ENCODE peak calls at places on chromosome 21, in nine cellular contexts. S is adrenal gland, U is uterus, A is gastrocnemius medialis, D is esophagus squamous epithelium, Y is heart left ventricle, M is prostate gland, N is transverse colon, K is HCT116. P is an unnamed sample.

GRCh38 chr21:41752231-41752681 is 14.6 kb downstream of the RIPK4 start:
- DNase-seq in S (no peak), U (no peak), A (no peak), D (no peak), Y (no peak), M (no peak), N (no peak), K (no peak), P (no peak)

GRCh38 chr21:28671549-28672195 is 321.0 kb downstream of the LTN1 start:
- DNase-seq in S (no peak), U (no peak), A (no peak), D (no peak), Y (no peak), M (no peak), N (no peak), K (no peak), P (no peak)

GRCh38 chr21:34367320-34367935 is 3.6 kb downstream of the KCNE2 start:
- DNase-seq in S (peak), U (no peak), A (no peak), D (no peak), Y (no peak), M (peak), N (peak), K (peak), P (no peak)

GRCh38 chr21:38289697-38290096 is 32.9 kb downstream of the KCNJ15 start:
- DNase-seq in S (no peak), U (no peak), A (no peak), D (no peak), Y (peak), M (no peak), N (peak), K (no peak), P (no peak)

GRCh38 chr21:46667735-46668380 is 32.4 kb downstream of the PRMT2 start:
- DNase-seq in S (no peak), U (no peak), A (no peak), D (no peak), Y (no peak), M (no peak), N (no peak), K (no peak), P (no peak)

GRCh38 chr21:34179204-34179935 is 106.0 kb downstream of the MRPS6 start:
- DNase-seq in S (no peak), U (no peak), A (no peak), D (no peak), Y (no peak), M (no peak), N (no peak), K (no peak), P (no peak)

GRCh38 chr21:46515109-46515508 is 56.4 kb downstream of the DIP2A start:
- DNase-seq in S (peak), U (peak), A (peak), D (no peak), Y (peak), M (peak), N (peak), K (no peak), P (peak)

GRCh38 chr21:43956667-43957030 is 55.5 kb upstream of the TRAPPC10 start:
- DNase-seq in S (no peak), U (no peak), A (peak), D (no peak), Y (no peak), M (no peak), N (no peak), K (no peak), P (no peak)

GRCh38 chr21:44267655-44268142 is 6.0 kb upstream of the DNMT3L start:
- DNase-seq in S (no peak), U (peak), A (no peak), D (no peak), Y (no peak), M (no peak), N (peak), K (no peak), P (no peak)

GRCh38 chr21:43968410-43969114 is 43.5 kb upstream of the TRAPPC10 start:
- DNase-seq in S (no peak), U (no peak), A (no peak), D (no peak), Y (no peak), M (no peak), N (no peak), K (no peak), P (no peak)

GRCh38 chr21:41974752-41975053 is 20.9 kb upstream of the C2CD2 start:
- DNase-seq in S (peak), U (no peak), A (no peak), D (no peak), Y (no peak), M (no peak), N (no peak), K (no peak), P (no peak)

GRCh38 chr21:42532466-42533181 is 19.0 kb downstream of the SLC37A1 start:
- DNase-seq in S (peak), U (peak), A (peak), D (no peak), Y (peak), M (no peak), N (peak), K (no peak), P (peak)

GRCh38 chr21:23853796-23854379 is 1753.4 kb downstream of the MRPL39 start:
- DNase-seq in S (no peak), U (no peak), A (no peak), D (no peak), Y (no peak), M (no peak), N (no peak), K (no peak), P (no peak)

GRCh38 chr21:25964009-25964408 is 206.6 kb downstream of the APP start:
- DNase-seq in S (no peak), U (no peak), A (no peak), D (no peak), Y (no peak), M (no peak), N (no peak), K (no peak), P (peak)

GRCh38 chr21:38277501-38278111 is 20.8 kb downstream of the KCNJ15 start:
- DNase-seq in S (peak), U (no peak), A (no peak), D (no peak), Y (no peak), M (no peak), N (no peak), K (no peak), P (peak)

GRCh38 chr21:24395320-24395933 is 1211.9 kb downstream of the MRPL39 start:
- DNase-seq in S (no peak), U (no peak), A (no peak), D (no peak), Y (no peak), M (no peak), N (no peak), K (no peak), P (no peak)

GRCh38 chr21:28770867-28771661 is 221.6 kb downstream of the LTN1 start:
- DNase-seq in S (no peak), U (no peak), A (no peak), D (no peak), Y (no peak), M (no peak), N (no peak), K (no peak), P (no peak)

GRCh38 chr21:42570841-42571387 is 57.3 kb downstream of the SLC37A1 start:
- DNase-seq in S (peak), U (peak), A (no peak), D (no peak), Y (peak), M (peak), N (peak), K (no peak), P (no peak)

GRCh38 chr21:27076035-27076434 is 109.1 kb upstream of the ADAMTS5 start:
- DNase-seq in S (no peak), U (no peak), A (no peak), D (no peak), Y (no peak), M (no peak), N (no peak), K (no peak), P (no peak)

GRCh38 chr21:43848771-43849170 is 16.3 kb upstream of the AGPAT3 start:
- DNase-seq in S (no peak), U (no peak), A (no peak), D (no peak), Y (no peak), M (no peak), N (no peak), K (no peak), P (no peak)

GRCh38 chr21:33265664-33266049 is 510 bp upstream of the IL10RB start:
- DNase-seq in S (peak), U (no peak), A (peak), D (peak), Y (peak), M (peak), N (peak), K (no peak), P (peak)

GRCh38 chr21:29887313-29888009 is 52.3 kb downstream of the GRIK1 start:
- DNase-seq in S (no peak), U (no peak), A (no peak), D (no peak), Y (no peak), M (no peak), N (no peak), K (no peak), P (no peak)

GRCh38 chr21:35046223-35046690 is 2.8 kb downstream of the RUNX1 start:
- DNase-seq in S (no peak), U (no peak), A (no peak), D (no peak), Y (no peak), M (no peak), N (no peak), K (no peak), P (peak)

GRCh38 chr21:28111151-28111619 is 881.5 kb downstream of the LTN1 start:
- DNase-seq in S (peak), U (peak), A (peak), D (no peak), Y (peak), M (no peak), N (peak), K (no peak), P (no peak)

GRCh38 chr21:33760641-33761103 is 118.4 kb downstream of the ITSN1 start:
- DNase-seq in S (no peak), U (no peak), A (no peak), D (no peak), Y (no peak), M (no peak), N (no peak), K (no peak), P (no peak)

GRCh38 chr21:42830456-42831455 is 48.6 kb downstream of the WDR4 start:
- DNase-seq in S (no peak), U (no peak), A (no peak), D (no peak), Y (no peak), M (no peak), N (no peak), K (no peak), P (peak)

GRCh38 chr21:43811262-43812105 is 22.1 kb downstream of the RRP1 start:
- DNase-seq in S (no peak), U (no peak), A (no peak), D (no peak), Y (no peak), M (no peak), N (no peak), K (no peak), P (no peak)

GRCh38 chr21:25457411-25457810 is 149.9 kb downstream of the MRPL39 start:
- DNase-seq in S (no peak), U (no peak), A (no peak), D (no peak), Y (no peak), M (no peak), N (no peak), K (no peak), P (no peak)

GRCh38 chr21:15279484-15279883 is 214.7 kb upstream of the NRIP1 start:
- DNase-seq in S (no peak), U (no peak), A (no peak), D (no peak), Y (no peak), M (no peak), N (no peak), K (no peak), P (no peak)

GRCh38 chr21:41767606-41768370 is 936 bp upstream of the RIPK4 start:
- DNase-seq in S (no peak), U (no peak), A (no peak), D (no peak), Y (no peak), M (no peak), N (no peak), K (no peak), P (no peak)

GRCh38 chr21:33136898-33137502 is 67.1 kb downstream of the OLIG1 start:
- DNase-seq in S (no peak), U (no peak), A (no peak), D (no peak), Y (no peak), M (no peak), N (no peak), K (no peak), P (no peak)

GRCh38 chr21:10430007-10430406 is 91.4 kb upstream of the TPTE start:
- DNase-seq in S (no peak), U (no peak), A (no peak), D (no peak), Y (no peak), M (no peak), N (no peak), K (no peak), P (peak)

GRCh38 chr21:29114765-29115164 is 15.7 kb upstream of the MAP3K7CL start:
- DNase-seq in S (no peak), U (no peak), A (no peak), D (no peak), Y (no peak), M (no peak), N (no peak), K (peak), P (no peak)

GRCh38 chr21:36200089-36200561 is 43.5 kb downstream of the DOP1B start:
- DNase-seq in S (no peak), U (no peak), A (peak), D (no peak), Y (no peak), M (no peak), N (no peak), K (no peak), P (no peak)
- TF ChIP-seq POLR2A in S (no peak), U (no peak), A (peak), D (no peak), Y (no peak), M (no peak), N (no peak), K (no peak), P (no peak)

DNA sequence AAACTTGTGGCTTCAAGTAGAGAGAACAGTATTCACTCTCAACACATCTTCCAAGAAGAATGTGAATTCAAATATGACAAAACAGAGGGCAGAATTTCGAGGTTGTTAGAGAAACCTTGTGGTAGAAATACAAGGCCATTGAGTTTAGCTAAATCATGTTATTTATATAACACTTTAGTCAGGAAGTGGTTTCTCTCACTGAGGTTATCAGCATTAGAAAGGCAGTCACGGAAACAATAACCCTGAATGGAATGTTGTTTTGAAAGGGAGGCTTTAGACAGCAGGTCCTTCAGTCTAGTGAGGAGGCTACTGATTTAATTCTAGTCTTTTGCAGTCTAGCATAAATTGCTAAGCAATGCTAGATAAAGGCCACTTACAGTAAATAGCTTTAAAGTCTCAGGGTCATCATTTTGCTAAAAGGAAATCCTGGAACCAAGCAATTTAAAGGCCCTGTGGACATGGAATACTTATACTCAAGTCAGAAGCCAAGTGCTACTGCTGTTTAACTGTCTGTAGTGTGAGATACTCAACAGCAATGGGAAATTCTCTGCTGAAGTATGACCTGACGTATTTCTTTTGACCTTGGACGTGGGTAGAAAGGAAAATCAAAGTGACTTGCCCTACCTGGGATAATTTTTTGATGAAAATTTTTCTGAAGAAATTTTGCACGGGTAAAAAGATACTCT is 89.0 kb upstream of the CHODL start:
- DNase-seq in S (no peak), U (no peak), A (no peak), D (no peak), Y (no peak), M (no peak), N (no peak), K (no peak), P (no peak)
- H3K4me3 ChIP-seq in S (no peak), U (no peak), A (no peak), D (no peak), Y (no peak), M (no peak), N (no peak), K (no peak), P (no peak)

GRCh38 chr21:36544545-36544944 is 64.6 kb upstream of the CLDN14 start:
- DNase-seq in S (no peak), U (no peak), A (no peak), D (no peak), Y (no peak), M (no peak), N (no peak), K (no peak), P (no peak)

GRCh38 chr21:36543924-36544323 is 64.0 kb upstream of the CLDN14 start:
- DNase-seq in S (no peak), U (no peak), A (no peak), D (no peak), Y (no peak), M (no peak), N (no peak), K (no peak), P (no peak)

GRCh38 chr21:36540700-36541099 is 60.8 kb upstream of the CLDN14 start:
- DNase-seq in S (no peak), U (no peak), A (no peak), D (no peak), Y (no peak), M (no peak), N (no peak), K (no peak), P (no peak)

GRCh38 chr21:36541721-36542139 is 61.8 kb upstream of the CLDN14 start:
- DNase-seq in S (no peak), U (no peak), A (no peak), D (no peak), Y (no peak), M (no peak), N (no peak), K (no peak), P (peak)

GRCh38 chr21:36542312-36543101 is 62.6 kb upstream of the CLDN14 start:
- DNase-seq in S (no peak), U (no peak), A (no peak), D (no peak), Y (no peak), M (peak), N (peak), K (no peak), P (peak)
- TF ChIP-seq CTCF in S (no peak), U (no peak), A (no peak), D (no peak), Y (no peak), M (no peak), N (no peak), K (no peak), P (no peak)

GRCh38 chr21:16294128-16294527 is 564.3 kb downstream of the USP25 start:
- DNase-seq in S (no peak), U (no peak), A (no peak), D (no peak), Y (no peak), M (no peak), N (no peak), K (no peak), P (no peak)
- TF ChIP-seq POLR2A in S (no peak), U (no peak), A (no peak), D (no peak), Y (no peak), M (no peak), N (no peak), K (no peak), P (no peak)

DNA sequence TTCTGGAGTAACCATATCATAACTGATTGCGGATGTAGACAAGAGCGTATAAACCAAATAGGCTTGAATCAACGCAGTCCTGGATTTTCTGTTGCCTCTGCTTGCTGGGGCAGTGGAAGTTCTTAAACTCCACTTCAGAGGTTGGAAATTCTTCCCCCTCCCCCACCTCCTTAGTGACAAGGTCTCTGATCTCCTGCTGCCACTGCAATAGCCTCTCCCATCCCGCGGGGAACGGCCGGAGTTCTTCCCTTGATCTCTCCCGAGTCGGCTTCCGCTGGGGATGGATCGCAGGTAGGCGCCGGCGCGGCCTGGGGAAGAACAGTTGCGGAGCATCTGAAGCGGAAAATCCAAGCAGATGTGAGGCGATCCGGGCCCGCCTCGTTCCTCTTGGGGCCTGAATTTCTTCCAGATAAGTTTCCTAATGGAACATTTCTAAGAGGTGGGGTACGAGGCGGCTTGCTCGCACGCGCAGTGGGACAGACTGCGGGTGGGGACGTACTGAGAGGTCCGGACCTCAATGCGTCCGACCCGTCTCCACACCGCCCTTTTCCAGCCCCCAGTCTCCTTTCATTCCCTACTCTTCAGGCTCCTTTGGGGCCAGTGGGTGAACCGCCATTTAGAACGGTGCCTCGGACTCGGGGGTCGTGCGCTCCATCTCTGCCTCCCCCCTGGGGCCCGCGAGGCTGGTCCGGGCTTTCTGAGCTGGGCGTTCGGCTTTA is 3.1 kb upstream of the SIM2 start:
- DNase-seq in S (no peak), U (no peak), A (no peak), D (no peak), Y (no peak), M (no peak), N (no peak), K (no peak), P (no peak)
- H3K4me3 ChIP-seq in S (no peak), U (no peak), A (no peak), D (peak), Y (no peak), M (no peak), N (no peak), K (no peak), P (no peak)

DNA sequence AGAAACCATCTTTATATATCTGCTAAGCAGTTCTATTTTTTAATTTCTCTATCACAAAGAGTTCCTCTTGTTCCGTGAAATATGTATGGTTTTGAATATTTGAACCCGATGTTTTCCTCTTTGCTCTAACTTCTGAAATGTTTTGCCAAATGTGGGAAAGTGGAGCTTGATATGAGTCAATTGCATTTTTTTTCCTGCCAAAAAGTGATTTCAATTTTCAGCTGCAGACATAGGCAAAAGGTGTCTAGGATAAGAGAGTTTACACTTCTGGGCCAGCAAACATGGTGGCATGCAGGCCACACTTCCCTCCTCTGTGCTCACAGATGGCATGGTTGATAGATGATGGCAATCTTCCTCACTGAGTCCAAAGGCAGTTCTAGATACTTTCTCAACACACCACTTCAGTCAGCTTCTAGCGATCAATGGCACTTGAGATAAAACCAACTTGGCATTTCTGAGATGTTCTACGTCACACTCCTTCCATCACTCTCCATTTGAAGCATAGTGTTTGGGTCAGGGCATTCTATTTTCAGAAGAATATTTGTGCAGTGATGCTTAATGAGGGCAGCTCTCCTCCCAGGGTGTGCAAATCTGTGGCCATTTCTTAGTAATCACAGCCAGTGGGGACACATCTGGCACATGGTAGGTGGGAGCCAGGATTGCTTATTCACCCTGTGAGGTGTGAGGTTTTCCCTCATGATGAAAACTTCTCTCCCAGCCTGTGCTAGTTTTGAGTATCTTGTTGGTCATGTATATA is 54.4 kb upstream of the SCAF4 start:
- DNase-seq in S (no peak), U (no peak), A (no peak), D (no peak), Y (no peak), M (no peak), N (no peak), K (no peak), P (no peak)
- TF ChIP-seq CTCF in S (no peak), U (no peak), A (no peak), D (no peak), Y (no peak), M (no peak), N (no peak), K (no peak), P (no peak)